ENCODE peak calls at places on chromosomes 1 and 21, in four cellular contexts. M is uterus; R is CD8-positive, alpha-beta memory T cell; E is coronary artery. J is an unnamed sample.

GRCh38 chr1:245330951-245331350 is 176.2 kb downstream of the KIF26B start:
- DNase-seq in E (no peak), R (no peak), M (no peak), J (no peak)

GRCh38 chr1:212432163-212432705 is 486 bp upstream of the NENF start:
- DNase-seq in R (no peak), M (no peak), E (no peak), J (no peak)

GRCh38 chr1:16139473-16139962 is 16.4 kb downstream of the EPHA2 start:
- DNase-seq in E (no peak), R (no peak), M (no peak), J (no peak)

GRCh38 chr1:33382651-33383415 is 48.1 kb downstream of the PHC2 start:
- DNase-seq in E (no peak), M (no peak), R (no peak), J (no peak)

GRCh38 chr1:243528459-243529120 is 272.7 kb downstream of the SDCCAG8 start:
- DNase-seq in R (no peak), E (no peak), M (no peak), J (no peak)

GRCh38 chr1:205360891-205361290 is 4.2 kb upstream of the KLHDC8A start:
- DNase-seq in R (no peak), E (no peak), M (no peak), J (no peak)

GRCh38 chr21:44703731-44704635 is 7.0 kb downstream of the KRTAP10-12 start:
- DNase-seq in M (peak), R (peak), E (peak), J (no peak)

GRCh38 chr1:221435510-221435909 is 306.4 kb downstream of the DUSP10 start:
- DNase-seq in E (no peak), R (no peak), M (no peak), J (no peak)

GRCh38 chr1:30508651-30509050 is 214.7 kb downstream of the MATN1 start:
- DNase-seq in E (peak), R (no peak), M (no peak), J (no peak)

GRCh38 chr1:14304381-14304865 is 294.1 kb upstream of the KAZN start:
- DNase-seq in R (no peak), E (no peak), M (no peak), J (no peak)

DNA sequence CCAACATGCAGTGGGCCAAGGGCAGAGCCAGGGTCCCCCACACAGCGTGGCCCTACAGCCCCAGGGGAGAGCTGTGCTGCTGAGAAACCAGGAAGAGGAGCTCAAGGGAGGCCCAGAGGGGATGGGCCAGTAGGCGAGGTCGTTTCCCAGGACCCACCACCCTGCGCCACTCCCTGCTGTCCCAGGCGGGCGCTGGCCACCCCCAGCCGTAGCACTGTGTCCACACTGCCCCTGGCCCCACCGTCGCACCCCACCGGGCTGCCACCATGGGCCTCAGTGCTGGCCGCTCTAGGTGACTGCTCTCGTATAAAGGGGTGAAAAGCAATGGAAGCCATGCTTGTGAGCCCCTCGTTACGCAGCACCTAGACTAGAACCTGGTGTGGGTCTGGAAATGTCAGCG is 22.4 kb downstream of the NADK start:
- DNase-seq in E (no peak), M (no peak), R (no peak), J (no peak)
- H3K4me3 ChIP-seq in E (no peak), M (no peak), R (no peak), J (no peak)

GRCh38 chr1:111600295-111600694 is 19.3 kb upstream of the RAP1A start:
- DNase-seq in M (no peak), E (no peak), R (no peak), J (no peak)
- H3K4me3 ChIP-seq in M (no peak), E (no peak), R (no peak), J (no peak)

GRCh38 chr1:45266151-45266801 is 59.9 kb upstream of the ZSWIM5 start:
- DNase-seq in E (no peak), M (peak), R (no peak), J (peak)
- H3K4me3 ChIP-seq in E (peak), M (no peak), R (no peak), J (no peak)

GRCh38 chr21:42534901-42535378 is 21.3 kb downstream of the SLC37A1 start:
- DNase-seq in E (peak), M (no peak), R (no peak), J (no peak)
- H3K4me3 ChIP-seq in E (peak), M (no peak), R (no peak), J (no peak)

J was measured in AG04449.